ENCODE peak calls at places on chromosome 19, in four cellular contexts. C is left ventricle myocardium inferior, O is lung, J is left ventricle myocardium superior. U is an unnamed sample.

GRCh38 chr19:39190768-39191167 is 6.0 kb upstream of the NCCRP1 start:
- DNase-seq in C (no peak), O (no peak), J (no peak), U (peak)

GRCh38 chr19:40264314-40265054 is 20.7 kb downstream of the AKT2 start:
- DNase-seq in C (peak), O (no peak), J (no peak), U (no peak)

GRCh38 chr19:48928164-48929005 is 5.1 kb upstream of the DHDH start:
- DNase-seq in C (no peak), O (peak), J (no peak), U (peak)

GRCh38 chr19:14051980-14052379 is 9.9 kb downstream of the PALM3 start:
- DNase-seq in C (no peak), O (no peak), J (no peak), U (no peak)

GRCh38 chr19:54172764-54173699 is at the start of gene TMC4:
- DNase-seq in C (no peak), O (peak), J (no peak), U (peak)

GRCh38 chr19:18437481-18438330 is at the start of gene ISYNA1:
- DNase-seq in C (peak), O (no peak), J (peak), U (no peak)

GRCh38 chr19:13066933-13067831 is 35.5 kb downstream of the LYL1 start:
- DNase-seq in C (no peak), O (no peak), J (no peak), U (no peak)

GRCh38 chr19:41324231-41324702 is 14.3 kb downstream of the CCDC97 start:
- DNase-seq in C (no peak), O (no peak), J (no peak), U (no peak)

GRCh38 chr19:17103177-17103576 is 27.6 kb downstream of the MYO9B start:
- DNase-seq in C (no peak), O (no peak), J (no peak), U (peak)

GRCh38 chr19:5993516-5994406 is 15.8 kb upstream of the RANBP3 start:
- DNase-seq in C (peak), O (no peak), J (peak), U (no peak)

GRCh38 chr19:15701757-15702589 is 25.9 kb upstream of the OR10H2 start:
- DNase-seq in C (no peak), O (no peak), J (no peak), U (peak)

GRCh38 chr19:5674734-5675133 is 5.6 kb downstream of the MICOS13 start:
- DNase-seq in C (no peak), O (no peak), J (no peak), U (no peak)

GRCh38 chr19:33214621-33215020 is 11.0 kb downstream of the SLC7A10 start:
- DNase-seq in C (no peak), O (no peak), J (peak), U (peak)

GRCh38 chr19:45455707-45456499 is 11.9 kb upstream of the FOSB start:
- DNase-seq in C (peak), O (peak), J (peak), U (peak)

GRCh38 chr19:43820098-43820860 is 6.8 kb upstream of the ZNF283 start:
- DNase-seq in C (peak), O (no peak), J (peak), U (no peak)

GRCh38 chr19:55118401-55118991 is 1.1 kb upstream of the PPP1R12C start:
- DNase-seq in C (peak), O (peak), J (peak), U (no peak)

GRCh38 chr19:5690955-5691204 is 785 bp downstream of the RPL36 start:
- DNase-seq in C (no peak), O (no peak), J (no peak), U (no peak)